ENCODE peak calls at places on chromosomes 16 and 17, in five cellular contexts. K, R, V, P and F are unnamed samples.

GRCh38 chr17:1724869-1725641 is 551 bp downstream of the WDR81 start:
- DNase-seq in K (peak; percentile 10), P (no peak), V (peak; percentile 81), R (no peak), F (no peak)

GRCh38 chr16:22874394-22874793 is 60.4 kb downstream of the HS3ST2 start:
- DNase-seq in V (no peak), R (no peak), K (no peak), P (no peak), F (no peak)

GRCh38 chr17:74194682-74195081 is 8.8 kb upstream of the RPL38 start:
- DNase-seq in V (no peak), K (no peak), P (no peak), R (no peak), F (no peak)

GRCh38 chr17:70804161-70804560 is 634.8 kb downstream of the KCNJ2 start:
- DNase-seq in K (peak; percentile 66), R (no peak), P (no peak), V (no peak), F (peak; percentile 61)

GRCh38 chr16:15953477-15953876 is 4.1 kb downstream of the ABCC1 start:
- DNase-seq in P (no peak), V (no peak), R (no peak), K (no peak), F (no peak)

GRCh38 chr16:84175351-84176081 is 11.3 kb downstream of the TAF1C start:
- DNase-seq in R (peak; percentile 59), K (peak; percentile 43), V (peak; percentile 91), P (peak; percentile 80), F (peak; percentile 53)

GRCh38 chr16:86590501-86591144 is 12.3 kb downstream of the FOXL1 start:
- DNase-seq in P (no peak), V (no peak), K (peak; percentile 98), R (no peak), F (peak; percentile 96)

GRCh38 chr16:3983081-3983520 is 102.6 kb upstream of the CREBBP start:
- DNase-seq in K (peak; percentile 61), V (peak; percentile 91), P (peak; percentile 78), R (peak; percentile 81), F (peak; percentile 69)

GRCh38 chr17:11950771-11951519 is 46.3 kb downstream of the ZNF18 start:
- DNase-seq in R (no peak), P (no peak), V (no peak), K (peak; percentile 36), F (no peak)

GRCh38 chr17:34998205-34998604 is 17.9 kb downstream of the LIG3 start:
- DNase-seq in P (peak; percentile 84), K (peak; percentile 60), R (peak; percentile 70), V (peak; percentile 70), F (peak; percentile 70)

GRCh38 chr17:73801455-73802100 is 157.3 kb upstream of the SDK2 start:
- DNase-seq in K (no peak), R (no peak), V (no peak), P (no peak), F (no peak)

GRCh38 chr17:45020354-45021138 is 30.9 kb downstream of the DCAKD start:
- DNase-seq in R (no peak), V (no peak), P (no peak), K (peak; percentile 44), F (peak; percentile 22)

GRCh38 chr17:57966875-57967274 is 11.7 kb upstream of the CUEDC1 start:
- DNase-seq in R (no peak), V (no peak), P (no peak), K (no peak), F (no peak)

GRCh38 chr16:11833951-11834695 is 17.2 kb downstream of the RSL1D1 start:
- DNase-seq in R (no peak), K (peak; percentile 75), V (no peak), P (no peak), F (peak; percentile 90)

GRCh38 chr16:9965079-9965478 is 217.1 kb downstream of the GRIN2A start:
- DNase-seq in P (no peak), R (no peak), V (no peak), K (peak; percentile 40), F (no peak)

GRCh38 chr17:79220715-79221291 is 146.2 kb downstream of the ENGASE start:
- DNase-seq in K (no peak), V (no peak), R (no peak), P (no peak), F (no peak)

GRCh38 chr17:76725580-76726230 is 701 bp downstream of the JMJD6 start:
- DNase-seq in R (peak; percentile 94), K (no peak), P (peak; percentile 74), V (peak; percentile 79), F (peak; percentile 40)

GRCh38 chr17:79065105-79065670 is 9.4 kb upstream of the ENGASE start:
- DNase-seq in V (no peak), P (peak; percentile 59), K (peak; percentile 8), R (peak; percentile 54), F (peak; percentile 32)

GRCh38 chr16:4692460-4693295 is 684 bp upstream of the NUDT16L1 start:
- DNase-seq in P (no peak), V (peak; percentile 78), R (peak; percentile 55), K (no peak), F (no peak)

GRCh38 chr16:57540906-57541753 is 1.3 kb upstream of the ADGRG5 start:
- DNase-seq in K (no peak), R (no peak), P (no peak), V (peak; percentile 10), F (no peak)

GRCh38 chr17:41959336-41960095 is 7.1 kb upstream of the CNP start:
- DNase-seq in V (peak; percentile 73), K (peak; percentile 53), P (peak; percentile 69), R (no peak), F (peak; percentile 66)

GRCh38 chr17:31588034-31588433 is 196.6 kb downstream of the RAB11FIP4 start:
- DNase-seq in R (no peak), P (no peak), K (no peak), V (no peak), F (no peak)

GRCh38 chr16:57999366-57999970 is 1.0 kb downstream of the ZNF319 start:
- DNase-seq in R (no peak), V (peak; percentile 52), K (peak; percentile 40), P (no peak), F (peak; percentile 33)

GRCh38 chr16:52532384-52532783 is 14.6 kb downstream of the TOX3 start:
- DNase-seq in P (no peak), V (no peak), K (no peak), R (no peak), F (no peak)

GRCh38 chr17:43399839-43400328 is 1.1 kb downstream of the ARL4D start:
- DNase-seq in R (no peak), P (no peak), K (no peak), V (no peak), F (no peak)

GRCh38 chr17:8807070-8807550 is 7.9 kb upstream of the MFSD6L start:
- DNase-seq in P (no peak), V (no peak), K (no peak), R (no peak), F (no peak)

GRCh38 chr16:59169168-59169567 is 435.1 kb upstream of the GOT2 start:
- DNase-seq in V (no peak), K (no peak), R (no peak), P (no peak), F (no peak)

GRCh38 chr17:80538484-80538883 is 6.2 kb upstream of the RPTOR start:
- DNase-seq in K (no peak), V (no peak), P (no peak), R (no peak), F (no peak)

GRCh38 chr17:80544655-80545498 is at the start of gene RPTOR:
- DNase-seq in R (peak; percentile 89), K (peak; percentile 89), V (peak; percentile 98), P (peak; percentile 94), F (peak; percentile 89)

GRCh38 chr17:80539022-80539421 is 5.6 kb upstream of the RPTOR start:
- DNase-seq in P (peak; percentile 27), K (no peak), V (no peak), R (no peak), F (no peak)
- TF ChIP-seq CTCF in P (no peak), K (no peak), V (no peak), R (no peak), F (no peak)

DNA sequence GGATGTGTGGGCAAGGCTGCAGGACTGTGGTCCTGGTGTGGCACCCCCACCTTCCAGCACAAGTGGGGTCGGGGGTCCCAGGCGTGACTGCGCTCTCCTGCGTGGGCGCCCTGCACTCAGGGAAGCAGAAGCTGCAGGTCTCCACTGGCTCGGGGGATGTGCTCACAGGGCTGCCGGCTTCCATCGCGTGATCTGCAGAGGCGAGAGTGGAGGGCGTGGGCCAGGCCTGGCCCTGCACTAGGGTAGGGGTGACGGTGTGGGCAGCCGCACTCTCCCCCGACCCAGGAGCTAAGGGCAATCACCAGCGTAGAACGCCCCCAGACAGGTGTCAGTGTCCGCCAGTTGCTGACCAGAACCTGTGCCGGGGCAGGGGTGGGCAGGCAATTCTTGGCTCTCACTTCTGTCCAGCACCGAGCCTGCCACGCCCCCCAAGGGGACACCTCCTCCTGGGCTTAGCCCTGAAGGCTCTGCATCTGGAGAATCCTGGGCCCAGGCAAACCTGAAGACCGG is 32.3 kb downstream of the TNFRSF13B start:
- DNase-seq in V (no peak), R (no peak), P (no peak), K (no peak), F (no peak)
- TF ChIP-seq CTCF in V (no peak), R (no peak), P (no peak), K (no peak), F (no peak)

GRCh38 chr17:18321309-18321708 is 6.2 kb downstream of the SMCR8 start:
- DNase-seq in V (no peak), P (no peak), K (peak; percentile 8), R (no peak), F (no peak)
- TF ChIP-seq CTCF in V (no peak), P (no peak), K (no peak), R (no peak), F (peak; percentile 8)

DNA sequence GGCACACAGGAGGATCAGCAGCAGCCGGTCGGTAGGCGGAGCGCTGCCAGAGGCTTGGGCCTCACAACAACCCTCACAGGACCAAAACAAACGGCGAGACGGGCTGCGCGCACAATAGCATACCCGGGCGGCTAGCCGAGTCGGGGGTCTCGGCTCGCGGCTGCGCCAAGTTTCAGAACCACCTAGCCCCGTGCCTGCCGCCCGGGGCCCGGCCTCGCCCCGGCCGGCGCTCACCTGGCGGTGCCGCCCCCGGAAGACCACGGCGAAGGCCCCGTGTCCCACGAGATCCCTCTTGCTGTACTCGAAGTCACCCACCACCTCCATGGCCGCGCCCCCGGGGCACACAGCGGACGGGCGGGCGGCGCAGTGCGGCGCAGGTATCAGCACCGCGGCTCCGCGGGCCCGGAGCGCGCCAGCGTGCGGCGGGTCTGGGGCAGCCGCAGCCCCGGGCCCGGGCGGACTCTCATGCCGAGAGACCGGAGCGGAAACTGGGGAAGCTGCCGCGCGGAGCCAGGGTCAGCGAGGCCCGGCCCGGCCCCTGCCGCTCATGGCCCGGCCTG is 562 bp downstream of the ULK2 start:
- DNase-seq in R (peak; percentile 74), K (peak; percentile 62), P (peak; percentile 76), V (peak; percentile 82), F (peak; percentile 54)
- TF ChIP-seq CTCF in R (no peak), K (peak; percentile 38), P (peak; percentile 10), V (peak; percentile 40), F (peak; percentile 31)

GRCh38 chr17:66310528-66311148 is 8.2 kb downstream of the PRKCA start:
- DNase-seq in R (no peak), V (no peak), P (no peak), K (no peak), F (no peak)
- TF ChIP-seq CTCF in R (no peak), V (peak; percentile 49), P (no peak), K (peak; percentile 8), F (peak; percentile 11)

GRCh38 chr16:81562926-81563325 is 118.3 kb downstream of the CMIP start:
- DNase-seq in R (no peak), V (no peak), K (no peak), P (no peak), F (no peak)
- TF ChIP-seq CTCF in R (no peak), V (no peak), K (no peak), P (no peak), F (no peak)

GRCh38 chr16:67199808-67200198 is 872 bp downstream of the ELMO3 start:
- DNase-seq in V (peak; percentile 61), R (no peak), P (peak; percentile 73), K (no peak), F (no peak)
- TF ChIP-seq CTCF in V (no peak), R (no peak), P (peak; percentile 52), K (no peak), F (no peak)